ENCODE peak calls at places on chromosomes 2 and 18, in four cellular contexts. M is tibial nerve, G is stomach, F is A549. H is an unnamed sample.
A peak's percentile ranks its signal among the peaks of the same experiment; 100 is the strongest.

GRCh38 chr2:175167792-175168563 is at the start of gene ATF2:
- DNase-seq in M (peak; percentile 97), G (peak; percentile 97), F (peak; percentile 90), H (peak; percentile 97)

GRCh38 chr2:18096836-18097405 is 218.5 kb downstream of the KCNS3 start:
- DNase-seq in M (no peak), G (no peak), F (no peak), H (no peak)

GRCh38 chr2:233423436-233423860 is 69.2 kb downstream of the DGKD start:
- DNase-seq in M (no peak), G (peak; percentile 23), F (no peak), H (no peak)

GRCh38 chr2:16408331-16409005 is 257.2 kb downstream of the CYRIA start:
- DNase-seq in M (no peak), G (no peak), F (no peak), H (no peak)

GRCh38 chr2:169038338-169038757 is 7.2 kb upstream of the ABCB11 start:
- DNase-seq in M (no peak), G (no peak), F (peak; percentile 10), H (no peak)

GRCh38 chr18:59437851-59438250 is 78.8 kb upstream of the LMAN1 start:
- DNase-seq in M (no peak), G (no peak), F (no peak), H (no peak)

GRCh38 chr18:42053188-42053781 is 98.3 kb downstream of the PIK3C3 start:
- DNase-seq in M (peak; percentile 24), G (peak; percentile 38), F (no peak), H (peak; percentile 38)

GRCh38 chr2:19801367-19802087 is 100.3 kb downstream of the TTC32 start:
- DNase-seq in M (peak; percentile 60), G (peak; percentile 82), F (peak; percentile 95), H (peak; percentile 30)

GRCh38 chr2:47357475-47357874 is 45.5 kb upstream of the MSH2 start:
- DNase-seq in M (peak; percentile 9), G (no peak), F (no peak), H (no peak)

GRCh38 chr2:102141915-102142828 is at the start of gene IL1R1:
- DNase-seq in M (peak; percentile 53), G (peak; percentile 84), F (peak; percentile 67), H (peak; percentile 89)

GRCh38 chr18:52677991-52678390 is 338.0 kb downstream of the DCC start:
- DNase-seq in M (no peak), G (no peak), F (no peak), H (no peak)

GRCh38 chr18:21996261-21996892 is 173.0 kb upstream of the GATA6 start:
- DNase-seq in M (no peak), G (peak; percentile 78), F (no peak), H (no peak)

GRCh38 chr18:63089041-63089440 is 230.5 kb downstream of the BCL2 start:
- DNase-seq in M (no peak), G (no peak), F (no peak), H (no peak)

GRCh38 chr2:157196956-157197355 is 60.5 kb upstream of the GALNT5 start:
- DNase-seq in M (no peak), G (no peak), F (no peak), H (no peak)

GRCh38 chr18:3914833-3915598 is 465.0 kb downstream of the TGIF1 start:
- DNase-seq in M (no peak), G (no peak), F (no peak), H (no peak)

GRCh38 chr2:200786423-200786822 is 25.3 kb upstream of the BZW1 start:
- DNase-seq in M (no peak), G (no peak), F (no peak), H (no peak)

GRCh38 chr18:54323561-54323960 is 34.1 kb downstream of the STARD6 start:
- DNase-seq in M (no peak), G (no peak), F (no peak), H (no peak)

GRCh38 chr2:44479127-44479887 is 117.6 kb downstream of the CAMKMT start:
- DNase-seq in M (peak; percentile 57), G (no peak), F (peak; percentile 74), H (no peak)
- TF ChIP-seq EP300 in M (no peak), G (no peak), F (no peak), H (no peak)

GRCh38 chr2:158685646-158686045 is 109.5 kb upstream of the DAPL1 start:
- DNase-seq in M (no peak), G (no peak), F (no peak), H (no peak)
- TF ChIP-seq EP300 in M (no peak), G (no peak), F (no peak), H (no peak)

GRCh38 chr2:205212357-205212756 is 469.9 kb upstream of the NRP2 start:
- DNase-seq in M (no peak), G (no peak), F (no peak), H (no peak)

GRCh38 chr2:205217004-205217403 is 465.3 kb upstream of the NRP2 start:
- DNase-seq in M (no peak), G (no peak), F (no peak), H (no peak)

GRCh38 chr2:205216580-205216979 is 465.7 kb upstream of the NRP2 start:
- DNase-seq in M (no peak), G (no peak), F (no peak), H (no peak)

GRCh38 chr2:205218056-205218455 is 464.2 kb upstream of the NRP2 start:
- DNase-seq in M (no peak), G (no peak), F (no peak), H (no peak)

DNA sequence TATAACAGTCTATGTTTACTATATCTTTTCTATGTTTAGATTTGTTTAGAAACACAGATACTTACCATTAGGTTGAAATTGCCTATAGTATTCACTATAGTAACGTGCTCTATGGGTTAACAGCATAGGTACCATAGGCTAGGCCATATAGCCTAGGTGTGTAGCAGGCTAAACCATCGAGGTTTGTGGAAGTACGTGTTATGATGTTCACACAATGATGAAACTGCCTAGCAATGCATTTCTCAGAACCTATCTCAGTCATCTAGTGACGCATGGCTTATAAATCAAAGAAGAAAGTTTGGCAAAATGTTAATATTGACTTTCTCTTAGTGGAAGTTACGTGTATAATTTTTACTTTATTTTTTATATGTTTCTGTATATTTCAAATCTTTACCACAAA is 466.2 kb upstream of the NRP2 start:
- DNase-seq in M (no peak), G (no peak), F (no peak), H (no peak)
- TF ChIP-seq EP300 in M (no peak), G (no peak), F (no peak), H (no peak)

DNA sequence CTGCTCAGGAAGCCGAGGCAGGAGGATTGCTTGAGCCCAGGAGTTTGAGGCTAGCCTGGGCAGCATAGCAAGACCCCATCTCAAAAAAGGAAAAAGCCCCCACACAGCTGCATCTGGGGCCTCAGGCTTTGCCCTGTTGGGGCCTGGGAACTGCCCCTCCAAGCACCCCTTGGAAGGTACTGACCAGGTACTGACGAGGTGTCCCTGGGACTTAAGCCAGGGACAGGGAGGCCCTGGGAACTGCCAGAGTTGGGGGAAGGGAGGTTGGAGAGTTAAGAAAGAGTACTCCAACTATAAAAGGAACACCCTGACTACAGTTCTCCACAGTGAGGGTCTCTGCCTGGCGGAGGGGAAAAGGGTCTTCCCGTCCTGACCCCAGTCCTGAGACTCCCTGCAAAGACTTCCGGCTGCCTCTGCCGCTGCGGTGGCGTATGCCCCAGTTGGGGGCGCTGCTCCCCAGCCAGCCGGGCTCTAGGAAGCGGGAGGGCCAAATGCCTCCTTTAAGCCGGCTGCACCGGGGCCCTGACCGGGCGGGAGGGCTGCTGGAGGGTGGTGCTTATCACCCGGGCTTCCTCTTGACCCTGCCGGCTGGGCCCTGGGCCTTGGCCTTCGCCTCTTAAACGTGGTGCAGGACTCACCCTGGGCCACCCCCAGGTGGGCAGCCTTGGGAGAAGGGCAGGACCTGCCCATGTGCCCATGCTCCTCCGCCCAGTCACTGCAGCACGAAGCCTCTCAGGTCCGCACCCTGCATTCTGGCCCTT is 12.8 kb downstream of the SLC30A3 start:
- DNase-seq in M (no peak), G (peak; percentile 60), F (peak; percentile 79), H (no peak)
- TF ChIP-seq EP300 in M (no peak), G (no peak), F (no peak), H (no peak)

GRCh38 chr2:30439879-30440278 is 7.2 kb upstream of the LCLAT1 start:
- DNase-seq in M (no peak), G (no peak), F (no peak), H (no peak)

GRCh38 chr2:30444283-30444682 is 2.8 kb upstream of the LCLAT1 start:
- DNase-seq in M (peak; percentile 42), G (no peak), F (no peak), H (no peak)

GRCh38 chr2:30441023-30441422 is 6.0 kb upstream of the LCLAT1 start:
- DNase-seq in M (no peak), G (no peak), F (no peak), H (no peak)

GRCh38 chr2:30445266-30445821 is 1.7 kb upstream of the LCLAT1 start:
- DNase-seq in M (no peak), G (no peak), F (no peak), H (no peak)

GRCh38 chr2:30443081-30443480 is 4.0 kb upstream of the LCLAT1 start:
- DNase-seq in M (no peak), G (no peak), F (no peak), H (no peak)
- TF ChIP-seq EP300 in M (no peak), G (no peak), F (no peak), H (no peak)

GRCh38 chr18:833197-833596 is 21.2 kb upstream of the YES1 start:
- DNase-seq in M (no peak), G (no peak), F (no peak), H (no peak)

GRCh38 chr18:829432-829831 is 17.4 kb upstream of the YES1 start:
- DNase-seq in M (no peak), G (no peak), F (no peak), H (no peak)

GRCh38 chr18:832085-832681 is 20.1 kb upstream of the YES1 start:
- DNase-seq in M (no peak), G (peak; percentile 32), F (no peak), H (no peak)

GRCh38 chr18:827093-827677 is 15.1 kb upstream of the YES1 start:
- DNase-seq in M (no peak), G (no peak), F (no peak), H (no peak)

GRCh38 chr18:830315-830901 is 18.4 kb upstream of the YES1 start:
- DNase-seq in M (peak; percentile 33), G (no peak), F (no peak), H (no peak)
- TF ChIP-seq EP300 in M (peak; percentile 67), G (no peak), F (no peak), H (peak; percentile 6)

GRCh38 chr2:11514904-11515303 is 18.9 kb upstream of the GREB1 start:
- DNase-seq in M (no peak), G (no peak), F (no peak), H (no peak)
- TF ChIP-seq EP300 in M (no peak), G (no peak), F (no peak), H (no peak)

GRCh38 chr2:28326873-28327495 is 65.7 kb upstream of the FOSL2 start:
- DNase-seq in M (no peak), G (no peak), F (no peak), H (peak; percentile 79)
- TF ChIP-seq EP300 in M (no peak), G (no peak), F (no peak), H (no peak)